ENCODE peak calls at places on chromosomes 13 and 19, in five cellular contexts. U, I, J, G and H are unnamed samples.

GRCh38 chr19:39038098-39038497 is 5.7 kb upstream of the FBXO27 start:
- DNase-seq in U (no peak), I (peak), J (peak), G (no peak), H (peak)

GRCh38 chr19:15330801-15331418 is 1.4 kb downstream of the BRD4 start:
- DNase-seq in U (no peak), I (peak), J (no peak), G (no peak), H (peak)

GRCh38 chr19:55622242-55622969 is 2.0 kb downstream of the ZNF784 start:
- DNase-seq in U (no peak), I (no peak), J (no peak), G (peak), H (no peak)

GRCh38 chr13:47417485-47417884 is 520.6 kb upstream of the HTR2A start:
- DNase-seq in U (no peak), I (no peak), J (no peak), G (no peak), H (no peak)

GRCh38 chr19:40807147-40808020 is 8.4 kb downstream of the EGLN2 start:
- DNase-seq in U (no peak), I (no peak), J (no peak), G (no peak), H (no peak)

GRCh38 chr13:21884299-21884878 is 213.5 kb downstream of the FGF9 start:
- DNase-seq in U (no peak), I (no peak), J (no peak), G (no peak), H (no peak)

GRCh38 chr13:107799001-107799400 is 416.3 kb downstream of the LIG4 start:
- DNase-seq in U (no peak), I (no peak), J (no peak), G (no peak), H (no peak)

GRCh38 chr19:32642771-32643170 is 32.2 kb downstream of the ANKRD27 start:
- DNase-seq in U (peak), I (no peak), J (no peak), G (no peak), H (no peak)

GRCh38 chr19:1959928-1960589 is 19.1 kb downstream of the CSNK1G2 start:
- DNase-seq in U (no peak), I (no peak), J (no peak), G (no peak), H (no peak)

GRCh38 chr19:52694921-52695320 is 39.9 kb downstream of the ZNF611 start:
- DNase-seq in U (no peak), I (no peak), J (no peak), G (no peak), H (no peak)

GRCh38 chr13:108624108-108624507 is 5.3 kb upstream of the MYO16 start:
- DNase-seq in U (no peak), I (no peak), J (no peak), G (no peak), H (no peak)

GRCh38 chr19:53086949-53087348 is 16.3 kb downstream of the ZNF160 start:
- DNase-seq in U (no peak), I (no peak), J (peak), G (no peak), H (no peak)

GRCh38 chr13:107370036-107370785 is 802.3 kb upstream of the ARGLU1 start:
- DNase-seq in U (no peak), I (no peak), J (no peak), G (no peak), H (no peak)

GRCh38 chr19:46678110-46678732 is 17.2 kb upstream of the DACT3 start:
- DNase-seq in U (peak), I (no peak), J (no peak), G (no peak), H (peak)

GRCh38 chr13:45196622-45197021 is 4.2 kb downstream of the KCTD4 start:
- DNase-seq in U (no peak), I (peak), J (no peak), G (no peak), H (no peak)

GRCh38 chr19:33316521-33317284 is 14.4 kb upstream of the CEBPA start:
- DNase-seq in U (no peak), I (no peak), J (no peak), G (no peak), H (no peak)

GRCh38 chr19:56959211-56959610 is 118.7 kb upstream of the PEG3 start:
- DNase-seq in U (no peak), I (no peak), J (no peak), G (no peak), H (peak)

GRCh38 chr13:74006666-74007065 is 127.5 kb downstream of the KLF12 start:
- DNase-seq in U (no peak), I (no peak), J (no peak), G (no peak), H (no peak)